ENCODE peak calls at places on chromosomes 7 and 10, in four cellular contexts. F is transverse colon, N is lower lobe of right lung, J is fibroblast of lung. R is an unnamed sample. For H3K36me3, the result is how much of the 10 kb centered on the place peaks cover.

GRCh38 chr7:42189535-42189934 is 47.5 kb downstream of the GLI3 start:
- DNase-seq in F (no peak), N (no peak), J (peak), R (no peak)

GRCh38 chr7:4879401-4880081 is 4.0 kb downstream of the RADIL start:
- DNase-seq in F (no peak), N (no peak), J (no peak), R (no peak)

GRCh38 chr10:13706604-13707003 is 119.8 kb downstream of the PRPF18 start:
- DNase-seq in F (peak), N (no peak), J (peak), R (no peak)

GRCh38 chr7:34357946-34358345 is 300.1 kb upstream of the NPSR1 start:
- DNase-seq in F (no peak), N (no peak), J (no peak), R (no peak)

GRCh38 chr7:134750083-134751062 is 29.1 kb upstream of the CALD1 start:
- DNase-seq in F (peak), N (no peak), J (peak), R (peak)

GRCh38 chr10:74337330-74338016 is 186.5 kb downstream of the ADK start:
- DNase-seq in F (no peak), N (no peak), J (no peak), R (no peak)

GRCh38 chr10:111598433-111599059 is 521.7 kb downstream of the ADRA2A start:
- DNase-seq in F (peak), N (no peak), J (peak), R (peak)

GRCh38 chr7:151803841-151804240 is 73.1 kb downstream of the PRKAG2 start:
- DNase-seq in F (no peak), N (peak), J (no peak), R (no peak)

GRCh38 chr10:56346845-56347415 is 14.1 kb downstream of the ZWINT start:
- DNase-seq in F (no peak), N (no peak), J (no peak), R (no peak)

GRCh38 chr7:138892808-138893207 is 88.4 kb downstream of the KIAA1549 start:
- DNase-seq in F (no peak), N (no peak), J (no peak), R (no peak)

GRCh38 chr7:118762451-118762850 is 537.9 kb downstream of the ANKRD7 start:
- DNase-seq in F (no peak), N (no peak), J (no peak), R (no peak)

GRCh38 chr7:24504871-24505270 is 68.4 kb upstream of the PALS2 start:
- DNase-seq in F (no peak), N (no peak), J (no peak), R (no peak)

GRCh38 chr10:8637640-8638039 is 583.2 kb downstream of the GATA3 start:
- DNase-seq in F (no peak), N (no peak), J (no peak), R (no peak)

GRCh38 chr10:97607076-97607635 is 17.6 kb downstream of the C10orf62 start:
- DNase-seq in F (no peak), N (no peak), J (no peak), R (no peak)

DNA sequence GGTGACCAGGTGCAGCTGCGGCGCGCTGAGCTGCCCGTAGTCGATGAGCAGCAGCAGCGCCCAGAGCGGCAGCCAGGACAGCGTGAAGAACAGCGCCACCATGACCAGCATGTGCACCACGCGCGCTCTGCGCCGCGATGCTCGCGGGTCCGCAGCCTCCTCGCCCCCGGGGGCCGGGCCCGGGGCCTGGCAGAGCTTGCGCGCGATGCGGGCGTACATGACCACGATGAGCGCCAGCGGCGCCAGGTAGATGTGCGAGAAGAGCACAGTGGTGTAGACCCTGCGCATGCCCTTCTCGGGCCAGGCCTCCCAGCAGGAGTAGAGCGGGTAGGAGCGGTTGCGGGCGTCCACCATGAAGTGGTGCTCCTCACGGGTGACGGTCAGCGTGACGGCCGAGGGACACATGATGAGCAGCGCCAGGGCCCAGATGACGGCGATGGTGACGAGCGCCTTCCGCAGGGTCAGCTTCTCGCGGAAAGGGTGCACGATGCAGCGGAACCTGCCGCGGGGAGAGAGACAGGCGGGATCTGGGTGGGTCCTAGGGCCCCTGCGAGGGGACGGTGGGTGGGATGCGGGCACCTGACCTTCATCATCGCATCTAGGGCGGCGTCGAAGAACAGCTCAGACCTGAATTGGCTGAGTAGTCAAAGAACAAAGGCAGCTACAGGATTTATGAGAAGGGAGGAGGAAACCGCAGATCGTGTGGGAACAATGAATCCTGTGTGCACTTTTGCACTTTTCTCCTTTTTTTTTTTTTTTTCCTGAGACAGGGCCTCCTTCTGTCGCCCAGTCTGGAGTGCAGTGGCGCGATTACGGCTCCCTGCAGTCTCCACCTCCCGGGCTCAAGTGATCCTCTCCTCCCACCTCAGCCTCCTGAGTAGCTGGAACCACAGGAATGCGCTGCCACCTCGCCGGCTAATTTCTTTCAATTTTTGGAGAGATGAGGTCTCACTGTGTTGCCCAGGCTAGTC is 22.4 kb upstream of the PPA1 start:
- DNase-seq in F (peak), N (peak), J (no peak), R (no peak)
- TF ChIP-seq CTCF in F (no peak), N (no peak), J (no peak), R (no peak)

GRCh38 chr10:15136960-15137359 is 31.5 kb downstream of the NMT2 start:
- DNase-seq in F (no peak), N (no peak), J (peak), R (no peak)

GRCh38 chr10:15136129-15136726 is 32.3 kb downstream of the NMT2 start:
- DNase-seq in F (no peak), N (no peak), J (no peak), R (no peak)

DNA sequence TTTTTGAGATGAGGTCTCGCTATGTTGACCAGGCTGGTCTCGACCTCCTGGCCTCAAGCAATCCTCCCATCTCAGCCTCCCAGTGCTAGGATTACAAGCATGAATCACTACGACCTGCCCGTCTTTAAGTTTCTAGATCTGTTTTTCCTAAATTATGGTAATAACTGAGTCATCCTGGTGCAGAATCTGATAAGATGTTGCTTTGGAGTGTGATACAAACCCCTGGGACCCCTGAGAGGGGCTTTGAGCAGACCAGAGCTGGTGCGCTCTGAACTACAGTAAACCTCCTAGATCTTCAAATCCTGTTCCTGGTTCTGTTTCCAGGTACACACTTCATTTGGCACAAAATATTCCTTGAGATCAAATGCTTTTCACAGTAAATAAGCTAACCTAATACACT is 34.2 kb downstream of the RPP38 start:
- DNase-seq in F (no peak), N (no peak), J (no peak), R (no peak)
- H3K36me3 ChIP-seq in F (half or more), N (half or more), J (under half), R (under half)

GRCh38 chr10:19628767-19629443 is 187.3 kb upstream of the PLXDC2 start:
- DNase-seq in F (no peak), N (no peak), J (peak), R (no peak)

GRCh38 chr10:19638173-19638872 is 177.9 kb upstream of the PLXDC2 start:
- DNase-seq in F (no peak), N (no peak), J (peak), R (no peak)

GRCh38 chr10:19629559-19629958 is 186.7 kb upstream of the PLXDC2 start:
- DNase-seq in F (peak), N (peak), J (peak), R (no peak)

GRCh38 chr10:19638873-19639233 is 177.4 kb upstream of the PLXDC2 start:
- DNase-seq in F (no peak), N (no peak), J (no peak), R (no peak)

GRCh38 chr10:19634163-19634562 is 182.1 kb upstream of the PLXDC2 start:
- DNase-seq in F (no peak), N (no peak), J (no peak), R (no peak)
- H3K4me3 ChIP-seq in F (no peak), N (no peak), J (no peak), R (no peak)

DNA sequence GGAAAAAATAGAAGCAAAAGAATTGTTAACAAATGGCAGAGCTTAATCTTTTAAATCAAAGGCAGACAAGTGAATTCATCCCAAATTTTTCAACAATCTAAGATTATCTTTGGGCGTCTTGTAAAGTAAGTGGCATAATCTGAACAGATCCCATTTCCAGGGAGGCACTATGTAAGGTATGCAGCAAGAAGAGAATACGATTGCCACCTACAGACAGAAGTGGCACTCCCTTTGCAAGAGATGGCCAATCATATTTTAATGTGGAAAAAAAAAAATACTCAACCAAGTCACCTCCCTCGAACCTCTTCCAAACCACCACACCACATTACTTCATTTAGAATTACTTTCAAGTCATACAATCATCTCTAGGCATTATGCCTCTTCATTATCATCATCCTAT is 4.0 kb downstream of the GFRA1 start:
- DNase-seq in F (no peak), N (no peak), J (no peak), R (no peak)
- TF ChIP-seq CTCF in F (no peak), N (no peak), J (no peak), R (no peak)

GRCh38 chr10:122413325-122413724 is 38.8 kb downstream of the PLEKHA1 start:
- DNase-seq in F (no peak), N (no peak), J (no peak), R (no peak)

GRCh38 chr10:122404576-122404975 is 30.1 kb downstream of the PLEKHA1 start:
- DNase-seq in F (no peak), N (no peak), J (no peak), R (no peak)

GRCh38 chr10:122402548-122403131 is 28.1 kb downstream of the PLEKHA1 start:
- DNase-seq in F (no peak), N (no peak), J (no peak), R (no peak)

DNA sequence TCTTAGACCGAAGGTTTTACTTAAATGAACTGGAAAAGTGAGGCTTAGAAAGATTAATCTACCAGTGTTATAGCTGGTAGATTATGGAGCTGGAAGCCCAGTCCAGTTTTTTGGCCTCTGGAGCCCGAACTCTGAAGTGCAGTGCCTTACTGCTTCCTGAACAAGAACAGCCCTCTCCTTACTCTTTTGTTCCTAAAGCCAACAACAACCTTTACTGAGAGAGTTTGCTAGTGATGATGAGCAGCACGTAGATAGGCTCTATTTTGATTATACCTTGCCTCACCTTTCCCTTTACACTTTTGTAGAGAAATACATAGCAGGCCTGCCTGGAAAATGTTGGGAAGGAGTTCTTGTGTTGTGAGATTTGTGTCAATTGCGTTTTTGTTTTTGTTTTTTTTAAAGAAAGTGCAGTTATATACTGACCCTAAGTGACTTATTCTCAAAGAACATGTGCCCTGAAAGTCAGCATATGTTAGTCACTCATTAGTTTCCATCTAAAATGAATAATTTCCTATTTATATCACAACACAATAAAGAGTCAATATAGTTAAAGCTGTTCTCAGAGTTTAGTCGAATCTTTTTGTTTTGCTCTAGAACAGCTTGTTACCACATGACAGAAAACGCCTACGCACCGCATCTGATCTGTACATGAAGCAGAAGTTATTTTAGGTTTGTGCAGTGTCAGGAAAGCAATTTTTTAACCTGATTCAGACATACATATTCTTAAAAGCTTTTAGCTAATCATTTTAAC is 33.0 kb downstream of the PLEKHA1 start:
- DNase-seq in F (no peak), N (no peak), J (no peak), R (peak)
- H3K36me3 ChIP-seq in F (under half), N (under half), J (under half), R (under half)

GRCh38 chr7:136865777-136866176 is 2.7 kb upstream of the CHRM2 start:
- DNase-seq in F (no peak), N (no peak), J (no peak), R (no peak)

GRCh38 chr7:136869991-136870798 is 1.7 kb downstream of the CHRM2 start:
- DNase-seq in F (no peak), N (peak), J (peak), R (no peak)

GRCh38 chr7:136868496-136869005 is at the start of gene CHRM2:
- DNase-seq in F (no peak), N (no peak), J (peak), R (no peak)

GRCh38 chr7:136870799-136871487 is 2.5 kb downstream of the CHRM2 start:
- DNase-seq in F (no peak), N (no peak), J (no peak), R (no peak)

DNA sequence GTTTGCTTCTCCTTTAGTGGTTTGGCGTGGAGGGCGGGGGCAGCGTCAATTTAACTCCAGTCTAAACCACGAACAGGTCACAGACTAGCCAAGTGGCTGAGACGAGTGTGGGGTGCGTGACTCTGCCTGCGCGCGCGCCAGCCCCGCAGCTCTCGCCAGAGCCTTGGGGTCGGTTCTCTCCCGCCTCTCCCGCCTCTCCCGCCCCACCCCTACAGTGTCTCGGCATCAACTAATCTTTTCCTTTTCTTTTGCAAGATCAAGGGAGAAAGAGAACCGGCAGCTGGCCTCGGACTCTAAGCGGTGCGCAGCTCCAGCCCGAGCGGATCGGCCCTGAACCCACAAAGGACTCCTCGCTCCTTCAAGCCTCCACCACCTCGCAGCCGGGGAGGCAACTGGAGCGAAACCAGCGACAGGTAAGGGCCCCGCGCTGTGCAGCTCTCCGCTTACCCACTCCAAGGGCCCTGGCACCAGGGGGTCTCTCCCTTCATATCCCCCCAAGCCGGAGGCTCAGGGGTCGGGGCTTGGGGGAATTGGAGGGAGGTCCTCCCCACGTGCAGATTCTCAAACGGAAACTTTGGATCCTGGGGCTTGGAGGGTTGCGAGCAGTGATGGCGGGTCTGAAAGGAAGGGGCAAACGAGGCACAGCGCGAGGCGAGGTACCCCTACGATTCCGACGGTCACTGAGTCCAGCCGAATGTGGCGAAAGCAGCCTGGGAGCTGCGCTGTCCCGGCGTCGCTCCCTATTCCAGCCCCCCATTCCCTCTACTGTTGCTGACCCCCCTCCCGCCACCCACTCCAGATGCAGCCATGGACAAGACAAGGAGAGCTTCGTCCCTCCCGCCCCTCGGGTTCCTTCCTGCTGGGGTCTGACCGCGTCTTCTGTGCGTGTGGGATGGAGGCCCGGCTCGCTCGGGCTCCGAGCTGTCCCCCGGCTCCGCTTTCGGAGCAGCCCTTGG is 832 bp downstream of the CHRM2 start:
- DNase-seq in F (no peak), N (peak), J (peak), R (no peak)
- H3K4me3 ChIP-seq in F (peak), N (peak), J (peak), R (no peak)